ENCODE peak calls at places on chromosomes 13 and 19, in nine cellular contexts. F is CD8-positive, alpha-beta memory T cell; Z is upper lobe of right lung; T is gastrocnemius medialis; Y is stomach; C is endodermal cell; V is CD4-positive, CD25-positive, alpha-beta regulatory T cell; I is GM23248; P is heart right ventricle. X is an unnamed sample.

GRCh38 chr13:22964245-22964966 is 216.4 kb upstream of the SGCG start:
- DNase-seq in F (no peak), Z (no peak), T (no peak), Y (no peak), C (peak; percentile 29), V (no peak), I (no peak), P (no peak), X (no peak)

GRCh38 chr19:46426035-46426505 is 2.7 kb downstream of the PNMA8C start:
- DNase-seq in F (no peak), Z (no peak), T (no peak), Y (no peak), C (no peak), V (no peak), I (peak; percentile 51), P (no peak), X (peak; percentile 37)

GRCh38 chr19:55257461-55258411 is 1.1 kb downstream of the PPP6R1 start:
- DNase-seq in F (no peak), Z (no peak), T (no peak), Y (no peak), C (peak; percentile 68), V (no peak), I (peak; percentile 61), P (no peak), X (peak; percentile 59)

GRCh38 chr13:25330541-25330940 is 29.1 kb downstream of the NUP58 start:
- DNase-seq in F (no peak), Z (no peak), T (no peak), Y (no peak), C (no peak), V (no peak), I (peak; percentile 15), P (no peak), X (no peak)

GRCh38 chr19:28468701-28469459 is 744.1 kb downstream of the UQCRFS1 start:
- DNase-seq in F (no peak), Z (no peak), T (peak; percentile 7), Y (no peak), C (peak; percentile 82), V (no peak), I (peak; percentile 89), P (no peak), X (peak; percentile 94)

GRCh38 chr13:23723463-23723862 is 153.3 kb downstream of the TNFRSF19 start:
- DNase-seq in F (no peak), Z (no peak), T (no peak), Y (no peak), C (no peak), V (no peak), I (peak; percentile 75), P (no peak), X (no peak)

GRCh38 chr13:22031702-22032286 is 360.9 kb downstream of the FGF9 start:
- DNase-seq in F (no peak), Z (no peak), T (no peak), Y (no peak), C (no peak), V (no peak), I (no peak), P (no peak), X (no peak)

GRCh38 chr13:73832203-73832602 is 302.0 kb downstream of the KLF12 start:
- DNase-seq in F (no peak), Z (no peak), T (no peak), Y (no peak), C (no peak), V (no peak), I (no peak), P (no peak), X (no peak)

GRCh38 chr13:105502193-105502592 is 1033.3 kb downstream of the EFNB2 start:
- DNase-seq in F (no peak), Z (no peak), T (no peak), Y (no peak), C (peak; percentile 62), V (no peak), I (no peak), P (no peak), X (no peak)

GRCh38 chr19:18644144-18645034 is 7.6 kb downstream of the KLHL26 start:
- DNase-seq in F (no peak), Z (no peak), T (no peak), Y (no peak), C (no peak), V (no peak), I (peak; percentile 54), P (peak; percentile 26), X (no peak)
- H3K4me1 ChIP-seq in F (no peaks in the 10 kb centered on the region), Z (peaks cover 15% of the 10 kb centered on the region), T (peaks cover 28% of the 10 kb centered on the region), Y (peaks cover 50% of the 10 kb centered on the region), C (peaks cover 4% of the 10 kb centered on the region), V (no peaks in the 10 kb centered on the region), I (peaks cover 3% of the 10 kb centered on the region), P (peaks cover 13% of the 10 kb centered on the region), X (no peaks in the 10 kb centered on the region)

GRCh38 chr13:29702912-29703351 is 107.4 kb upstream of the SLC7A1 start:
- DNase-seq in F (no peak), Z (no peak), T (peak; percentile 7), Y (no peak), C (peak; percentile 79), V (no peak), I (peak; percentile 96), P (peak; percentile 39), X (no peak)
- H3K27ac ChIP-seq in F (no peak overlapping the region), Z (no peak overlapping the region), T (no peak overlapping the region), Y (no peak overlapping the region), C (no peak overlapping the region), V (no peak overlapping the region), I (peak overlapping the region; percentile 85), P (no peak overlapping the region), X (no peak overlapping the region)

GRCh38 chr19:38543286-38543806 is 74.4 kb downstream of the MAP4K1 start:
- DNase-seq in F (no peak), Z (no peak), T (no peak), Y (no peak), C (no peak), V (no peak), I (no peak), P (no peak), X (no peak)
- H3K4me3 ChIP-seq in F (no peak overlapping the region), Z (no peak overlapping the region), T (no peak overlapping the region), Y (peak overlapping the region; percentile 14), C (no peak overlapping the region), V (no peak overlapping the region), I (no peak overlapping the region), P (no peak overlapping the region), X (no peak overlapping the region)

DNA sequence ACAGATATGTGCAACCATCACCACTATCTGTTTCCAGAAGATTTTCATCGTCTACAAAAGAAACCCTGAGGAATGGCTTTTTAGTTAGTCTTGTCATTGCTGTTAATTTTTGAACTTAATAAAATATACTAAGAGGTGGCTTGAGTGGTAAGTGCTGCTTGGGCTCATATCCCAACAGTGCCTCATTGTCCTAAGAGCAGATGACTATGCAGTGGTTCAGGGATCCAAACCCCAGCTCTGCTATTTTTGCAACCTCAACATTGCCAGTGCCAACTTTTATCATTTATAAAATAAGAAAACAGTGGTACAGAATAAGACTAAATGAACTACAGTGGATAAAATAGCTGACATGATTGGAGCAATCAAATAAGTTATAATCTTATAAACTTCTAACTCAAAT is 123.2 kb upstream of the SLC7A1 start:
- DNase-seq in F (no peak), Z (no peak), T (no peak), Y (no peak), C (no peak), V (no peak), I (peak; percentile 53), P (no peak), X (no peak)
- H3K4me1 ChIP-seq in F (no peaks in the 10 kb centered on the region), Z (no peaks in the 10 kb centered on the region), T (no peaks in the 10 kb centered on the region), Y (no peaks in the 10 kb centered on the region), C (no peaks in the 10 kb centered on the region), V (no peaks in the 10 kb centered on the region), I (no peaks in the 10 kb centered on the region), P (no peaks in the 10 kb centered on the region), X (no peaks in the 10 kb centered on the region)

GRCh38 chr13:79538757-79539156 is 57.8 kb downstream of the NDFIP2 start:
- DNase-seq in F (no peak), Z (no peak), T (no peak), Y (no peak), C (no peak), V (no peak), I (no peak), P (no peak), X (no peak)
- H3K27ac ChIP-seq in F (no peak overlapping the region), Z (no peak overlapping the region), T (no peak overlapping the region), Y (no peak overlapping the region), C (no peak overlapping the region), V (no peak overlapping the region), I (no peak overlapping the region), P (no peak overlapping the region), X (no peak overlapping the region)

GRCh38 chr19:8000298-8001038 is 5.0 kb downstream of the ELAVL1 start:
- DNase-seq in F (no peak), Z (no peak), T (no peak), Y (no peak), C (no peak), V (no peak), I (no peak), P (no peak), X (no peak)

GRCh38 chr19:8004001-8004400 is 1.4 kb downstream of the ELAVL1 start:
- DNase-seq in F (no peak), Z (no peak), T (no peak), Y (no peak), C (no peak), V (no peak), I (no peak), P (no peak), X (no peak)

GRCh38 chr19:7999376-7999775 is 6.1 kb downstream of the ELAVL1 start:
- DNase-seq in F (no peak), Z (no peak), T (no peak), Y (no peak), C (no peak), V (no peak), I (no peak), P (no peak), X (no peak)

GRCh38 chr19:8001995-8002849 is 3.2 kb downstream of the ELAVL1 start:
- DNase-seq in F (peak; percentile 63), Z (peak; percentile 91), T (peak; percentile 70), Y (peak; percentile 85), C (peak; percentile 99), V (peak; percentile 63), I (peak; percentile 91), P (peak; percentile 76), X (peak; percentile 74)

GRCh38 chr19:8001651-8001994 is 3.8 kb downstream of the ELAVL1 start:
- DNase-seq in F (no peak), Z (no peak), T (no peak), Y (no peak), C (no peak), V (no peak), I (peak; percentile 49), P (no peak), X (no peak)
- H3K4me3 ChIP-seq in F (peak overlapping the region; percentile 54), Z (no peak overlapping the region), T (peak overlapping the region; percentile 46), Y (no peak overlapping the region), C (no peak overlapping the region), V (no peak overlapping the region), I (peak overlapping the region; percentile 68), P (peak overlapping the region; percentile 40), X (no peak overlapping the region)

GRCh38 chr19:4501005-4501591 is 17.2 kb downstream of the PLIN4 start:
- DNase-seq in F (no peak), Z (no peak), T (no peak), Y (no peak), C (no peak), V (no peak), I (no peak), P (no peak), X (no peak)
- H3K4me1 ChIP-seq in F (no peaks in the 10 kb centered on the region), Z (no peaks in the 10 kb centered on the region), T (peaks cover 4% of the 10 kb centered on the region), Y (peaks cover 5% of the 10 kb centered on the region), C (no peaks in the 10 kb centered on the region), V (no peaks in the 10 kb centered on the region), I (peaks cover under 1% of the 10 kb centered on the region), P (no peaks in the 10 kb centered on the region), X (no peaks in the 10 kb centered on the region)

X was measured in small intestine.